ENCODE peak calls at places on chromosomes 7 and 10, in six cellular contexts. One of them, this sample, is unnamed.

GRCh38 chr7:41003031-41003925 is 699.6 kb downstream of the INHBA start:
- DNase-seq in NCI-H460: peak; percentile 35
- DNase-seq in ELR: peak; percentile 65
- DNase-seq in activated CD4-positive, CD25-positive, alpha-beta regulatory T cell: no peak
- DNase-seq in ACHN: peak; percentile 74
- DNase-seq in kidney glomerular epithelial cell: peak; percentile 24
- DNase-seq in this sample: no peak

GRCh38 chr10:92727141-92727540 is 37.4 kb downstream of the HHEX start:
- DNase-seq in NCI-H460: no peak
- DNase-seq in ELR: no peak
- DNase-seq in activated CD4-positive, CD25-positive, alpha-beta regulatory T cell: no peak
- DNase-seq in ACHN: no peak
- DNase-seq in kidney glomerular epithelial cell: no peak
- DNase-seq in this sample: no peak

GRCh38 chr7:3301831-3302618 is 973 bp downstream of the SDK1 start:
- DNase-seq in NCI-H460: peak; percentile 24
- DNase-seq in ELR: peak; percentile 25
- DNase-seq in activated CD4-positive, CD25-positive, alpha-beta regulatory T cell: no peak
- DNase-seq in ACHN: peak; percentile 72
- DNase-seq in kidney glomerular epithelial cell: peak; percentile 67
- DNase-seq in this sample: peak; percentile 0

GRCh38 chr10:4176500-4177281 is 391.7 kb upstream of the KLF6 start:
- DNase-seq in NCI-H460: no peak
- DNase-seq in ELR: no peak
- DNase-seq in activated CD4-positive, CD25-positive, alpha-beta regulatory T cell: no peak
- DNase-seq in ACHN: no peak
- DNase-seq in kidney glomerular epithelial cell: no peak
- DNase-seq in this sample: no peak

GRCh38 chr10:106515206-106515790 is 649.2 kb downstream of the SORCS1 start:
- DNase-seq in NCI-H460: peak; percentile 78
- DNase-seq in ELR: no peak
- DNase-seq in activated CD4-positive, CD25-positive, alpha-beta regulatory T cell: no peak
- DNase-seq in ACHN: peak; percentile 9
- DNase-seq in kidney glomerular epithelial cell: peak; percentile 46
- DNase-seq in this sample: no peak

GRCh38 chr7:73738612-73739386 is at the start of gene ABHD11:
- DNase-seq in NCI-H460: peak; percentile 94
- DNase-seq in ELR: peak; percentile 94
- DNase-seq in activated CD4-positive, CD25-positive, alpha-beta regulatory T cell: peak; percentile 98
- DNase-seq in ACHN: peak; percentile 99
- DNase-seq in kidney glomerular epithelial cell: peak; percentile 89
- DNase-seq in this sample: peak; percentile 98

GRCh38 chr10:30911303-30911863 is 120.3 kb downstream of the ZNF438 start:
- DNase-seq in NCI-H460: no peak
- DNase-seq in ELR: no peak
- DNase-seq in activated CD4-positive, CD25-positive, alpha-beta regulatory T cell: no peak
- DNase-seq in ACHN: no peak
- DNase-seq in kidney glomerular epithelial cell: no peak
- DNase-seq in this sample: no peak

GRCh38 chr7:93535616-93536015 is 38.9 kb downstream of the CALCR start:
- DNase-seq in NCI-H460: no peak
- DNase-seq in ELR: no peak
- DNase-seq in activated CD4-positive, CD25-positive, alpha-beta regulatory T cell: no peak
- DNase-seq in ACHN: no peak
- DNase-seq in kidney glomerular epithelial cell: no peak
- DNase-seq in this sample: no peak

GRCh38 chr7:13016036-13016581 is 328.7 kb downstream of the ARL4A start:
- DNase-seq in NCI-H460: no peak
- DNase-seq in ELR: no peak
- DNase-seq in activated CD4-positive, CD25-positive, alpha-beta regulatory T cell: no peak
- DNase-seq in ACHN: no peak
- DNase-seq in kidney glomerular epithelial cell: no peak
- DNase-seq in this sample: no peak

GRCh38 chr10:110568055-110568735 is 700 bp downstream of the SMC3 start:
- DNase-seq in NCI-H460: no peak
- DNase-seq in ELR: peak; percentile 57
- DNase-seq in activated CD4-positive, CD25-positive, alpha-beta regulatory T cell: peak; percentile 35
- DNase-seq in ACHN: peak; percentile 27
- DNase-seq in kidney glomerular epithelial cell: no peak
- DNase-seq in this sample: peak; percentile 12

GRCh38 chr7:70571986-70572385 is 560.0 kb upstream of the GALNT17 start:
- DNase-seq in NCI-H460: no peak
- DNase-seq in ELR: no peak
- DNase-seq in activated CD4-positive, CD25-positive, alpha-beta regulatory T cell: no peak
- DNase-seq in ACHN: no peak
- DNase-seq in kidney glomerular epithelial cell: no peak
- DNase-seq in this sample: no peak

GRCh38 chr10:31426425-31426824 is 107.4 kb downstream of the ZEB1 start:
- DNase-seq in NCI-H460: no peak
- DNase-seq in ELR: peak; percentile 93
- DNase-seq in activated CD4-positive, CD25-positive, alpha-beta regulatory T cell: no peak
- DNase-seq in ACHN: peak; percentile 62
- DNase-seq in kidney glomerular epithelial cell: no peak
- DNase-seq in this sample: no peak

GRCh38 chr7:130352335-130353074 is 7.9 kb downstream of the CPA5 start:
- DNase-seq in NCI-H460: no peak
- DNase-seq in ELR: peak; percentile 72
- DNase-seq in activated CD4-positive, CD25-positive, alpha-beta regulatory T cell: no peak
- DNase-seq in ACHN: peak; percentile 33
- DNase-seq in kidney glomerular epithelial cell: peak; percentile 30
- DNase-seq in this sample: no peak

GRCh38 chr7:143381427-143382125 is 431 bp downstream of the ZYX start:
- DNase-seq in NCI-H460: peak; percentile 33
- DNase-seq in ELR: peak; percentile 53
- DNase-seq in activated CD4-positive, CD25-positive, alpha-beta regulatory T cell: no peak
- DNase-seq in ACHN: peak; percentile 70
- DNase-seq in kidney glomerular epithelial cell: peak; percentile 27
- DNase-seq in this sample: no peak

GRCh38 chr7:99008921-99009530 is 130.7 kb downstream of the TRRAP start:
- DNase-seq in NCI-H460: no peak
- DNase-seq in ELR: no peak
- DNase-seq in activated CD4-positive, CD25-positive, alpha-beta regulatory T cell: no peak
- DNase-seq in ACHN: no peak
- DNase-seq in kidney glomerular epithelial cell: no peak
- DNase-seq in this sample: no peak

GRCh38 chr10:104127411-104127810 is 5.4 kb downstream of the SFR1 start:
- DNase-seq in NCI-H460: no peak
- DNase-seq in ELR: peak; percentile 33
- DNase-seq in activated CD4-positive, CD25-positive, alpha-beta regulatory T cell: no peak
- DNase-seq in ACHN: peak; percentile 54
- DNase-seq in kidney glomerular epithelial cell: peak; percentile 5
- DNase-seq in this sample: no peak

GRCh38 chr7:71106226-71106625 is 25.7 kb upstream of the GALNT17 start:
- DNase-seq in NCI-H460: no peak
- DNase-seq in ELR: no peak
- DNase-seq in activated CD4-positive, CD25-positive, alpha-beta regulatory T cell: no peak
- DNase-seq in ACHN: no peak
- DNase-seq in kidney glomerular epithelial cell: no peak
- DNase-seq in this sample: no peak

GRCh38 chr7:129698516-129699418 is 87.2 kb downstream of the NRF1 start:
- DNase-seq in NCI-H460: peak; percentile 50
- DNase-seq in ELR: no peak
- DNase-seq in activated CD4-positive, CD25-positive, alpha-beta regulatory T cell: no peak
- DNase-seq in ACHN: no peak
- DNase-seq in kidney glomerular epithelial cell: peak; percentile 16
- DNase-seq in this sample: no peak

GRCh38 chr10:126634915-126635314 is 35.6 kb downstream of the C10orf90 start:
- DNase-seq in NCI-H460: no peak
- DNase-seq in ELR: peak; percentile 37
- DNase-seq in activated CD4-positive, CD25-positive, alpha-beta regulatory T cell: no peak
- DNase-seq in ACHN: no peak
- DNase-seq in kidney glomerular epithelial cell: no peak
- DNase-seq in this sample: no peak

GRCh38 chr10:49115015-49115795 is at the start of gene VSTM4:
- DNase-seq in NCI-H460: no peak
- DNase-seq in ELR: peak; percentile 36
- DNase-seq in activated CD4-positive, CD25-positive, alpha-beta regulatory T cell: no peak
- DNase-seq in ACHN: no peak
- DNase-seq in kidney glomerular epithelial cell: no peak
- DNase-seq in this sample: no peak

GRCh38 chr10:105973252-105973877 is 1191.1 kb downstream of the SORCS1 start:
- DNase-seq in NCI-H460: no peak
- DNase-seq in ELR: no peak
- DNase-seq in activated CD4-positive, CD25-positive, alpha-beta regulatory T cell: no peak
- DNase-seq in ACHN: no peak
- DNase-seq in kidney glomerular epithelial cell: no peak
- DNase-seq in this sample: no peak

GRCh38 chr10:44650576-44651394 is 260.4 kb upstream of the TMEM72 start:
- DNase-seq in NCI-H460: no peak
- DNase-seq in ELR: peak; percentile 34
- DNase-seq in activated CD4-positive, CD25-positive, alpha-beta regulatory T cell: no peak
- DNase-seq in ACHN: no peak
- DNase-seq in kidney glomerular epithelial cell: no peak
- DNase-seq in this sample: no peak

GRCh38 chr7:18471476-18472160 is 23.9 kb upstream of the HDAC9 start:
- DNase-seq in NCI-H460: no peak
- DNase-seq in ELR: no peak
- DNase-seq in activated CD4-positive, CD25-positive, alpha-beta regulatory T cell: no peak
- DNase-seq in ACHN: no peak
- DNase-seq in kidney glomerular epithelial cell: no peak
- DNase-seq in this sample: no peak

GRCh38 chr7:82362129-82362528 is 81.4 kb downstream of the CACNA2D1 start:
- DNase-seq in NCI-H460: no peak
- DNase-seq in ELR: peak; percentile 72
- DNase-seq in activated CD4-positive, CD25-positive, alpha-beta regulatory T cell: no peak
- DNase-seq in ACHN: no peak
- DNase-seq in kidney glomerular epithelial cell: no peak
- DNase-seq in this sample: no peak

GRCh38 chr7:50307368-50308012 is 3.0 kb downstream of the IKZF1 start:
- DNase-seq in NCI-H460: no peak
- DNase-seq in ELR: no peak
- DNase-seq in activated CD4-positive, CD25-positive, alpha-beta regulatory T cell: no peak
- DNase-seq in ACHN: no peak
- DNase-seq in kidney glomerular epithelial cell: no peak
- DNase-seq in this sample: no peak

GRCh38 chr10:104281694-104282093 is 12.7 kb downstream of the GSTO2 start:
- DNase-seq in NCI-H460: no peak
- DNase-seq in ELR: no peak
- DNase-seq in activated CD4-positive, CD25-positive, alpha-beta regulatory T cell: no peak
- DNase-seq in ACHN: no peak
- DNase-seq in kidney glomerular epithelial cell: no peak
- DNase-seq in this sample: no peak

GRCh38 chr7:41916450-41916927 is 213.6 kb upstream of the INHBA start:
- DNase-seq in NCI-H460: peak; percentile 83
- DNase-seq in ELR: peak; percentile 100
- DNase-seq in activated CD4-positive, CD25-positive, alpha-beta regulatory T cell: no peak
- DNase-seq in ACHN: peak; percentile 100
- DNase-seq in kidney glomerular epithelial cell: peak; percentile 99
- DNase-seq in this sample: no peak

GRCh38 chr7:117825132-117825531 is 48.1 kb downstream of the CTTNBP2 start:
- DNase-seq in NCI-H460: no peak
- DNase-seq in ELR: peak; percentile 65
- DNase-seq in activated CD4-positive, CD25-positive, alpha-beta regulatory T cell: no peak
- DNase-seq in ACHN: no peak
- DNase-seq in kidney glomerular epithelial cell: peak; percentile 68
- DNase-seq in this sample: no peak